ENCODE peak calls at places on chromosomes 13 and 19, in seven cellular contexts. One of them, this sample, is unnamed.

GRCh38 chr13:96082640-96083039 is 7.3 kb upstream of the HS6ST3 start:
- DNase-seq in WTC11: no peak
- DNase-seq in NCI-H1930: no peak
- DNase-seq in coronary artery: no peak
- DNase-seq in stimulated activated CD8-positive, alpha-beta memory T cell treated with anti-CD3 and anti-CD28 coated beads, Interleukin-7, amount 100 ng/mL, for 1 hour: no peak
- DNase-seq in dorsolateral prefrontal cortex: no peak
- DNase-seq in NCI-H82: no peak
- DNase-seq in this sample: no peak

GRCh38 chr19:6210721-6211600 is 68.8 kb downstream of the MLLT1 start:
- DNase-seq in dorsolateral prefrontal cortex: no peak
- DNase-seq in NCI-H82: no peak
- DNase-seq in WTC11: no peak
- DNase-seq in coronary artery: no peak
- DNase-seq in stimulated activated CD8-positive, alpha-beta memory T cell treated with anti-CD3 and anti-CD28 coated beads, Interleukin-7, amount 100 ng/mL, for 1 hour: no peak
- DNase-seq in NCI-H1930: no peak
- DNase-seq in this sample: no peak

GRCh38 chr13:106989866-106990265 is 421.9 kb upstream of the ARGLU1 start:
- DNase-seq in WTC11: no peak
- DNase-seq in NCI-H82: no peak
- DNase-seq in coronary artery: no peak
- DNase-seq in stimulated activated CD8-positive, alpha-beta memory T cell treated with anti-CD3 and anti-CD28 coated beads, Interleukin-7, amount 100 ng/mL, for 1 hour: no peak
- DNase-seq in NCI-H1930: no peak
- DNase-seq in dorsolateral prefrontal cortex: no peak
- DNase-seq in this sample: no peak

GRCh38 chr13:111925146-111925875 is 141.6 kb upstream of the SOX1 start:
- DNase-seq in stimulated activated CD8-positive, alpha-beta memory T cell treated with anti-CD3 and anti-CD28 coated beads, Interleukin-7, amount 100 ng/mL, for 1 hour: no peak
- DNase-seq in NCI-H82: no peak
- DNase-seq in NCI-H1930: no peak
- DNase-seq in WTC11: no peak
- DNase-seq in dorsolateral prefrontal cortex: no peak
- DNase-seq in coronary artery: peak; percentile 45
- DNase-seq in this sample: no peak

GRCh38 chr19:46515879-46516350 is 20.2 kb upstream of the PNMA8B start:
- DNase-seq in coronary artery: no peak
- DNase-seq in dorsolateral prefrontal cortex: no peak
- DNase-seq in WTC11: no peak
- DNase-seq in NCI-H1930: peak; percentile 42
- DNase-seq in stimulated activated CD8-positive, alpha-beta memory T cell treated with anti-CD3 and anti-CD28 coated beads, Interleukin-7, amount 100 ng/mL, for 1 hour: no peak
- DNase-seq in NCI-H82: peak; percentile 73
- DNase-seq in this sample: no peak

GRCh38 chr19:40735003-40735771 is 15.1 kb downstream of the ACTMAP start:
- DNase-seq in dorsolateral prefrontal cortex: no peak
- DNase-seq in stimulated activated CD8-positive, alpha-beta memory T cell treated with anti-CD3 and anti-CD28 coated beads, Interleukin-7, amount 100 ng/mL, for 1 hour: no peak
- DNase-seq in NCI-H82: no peak
- DNase-seq in NCI-H1930: no peak
- DNase-seq in coronary artery: no peak
- DNase-seq in WTC11: no peak
- DNase-seq in this sample: no peak

GRCh38 chr19:18675779-18676178 is 7.7 kb upstream of the CRTC1 start:
- DNase-seq in NCI-H82: peak; percentile 63
- DNase-seq in coronary artery: no peak
- DNase-seq in stimulated activated CD8-positive, alpha-beta memory T cell treated with anti-CD3 and anti-CD28 coated beads, Interleukin-7, amount 100 ng/mL, for 1 hour: no peak
- DNase-seq in WTC11: peak; percentile 65
- DNase-seq in dorsolateral prefrontal cortex: no peak
- DNase-seq in NCI-H1930: no peak
- DNase-seq in this sample: no peak

GRCh38 chr19:3683405-3683865 is 16.8 kb downstream of the PIP5K1C start:
- DNase-seq in dorsolateral prefrontal cortex: no peak
- DNase-seq in stimulated activated CD8-positive, alpha-beta memory T cell treated with anti-CD3 and anti-CD28 coated beads, Interleukin-7, amount 100 ng/mL, for 1 hour: no peak
- DNase-seq in WTC11: peak; percentile 67
- DNase-seq in NCI-H82: no peak
- DNase-seq in NCI-H1930: no peak
- DNase-seq in coronary artery: no peak
- DNase-seq in this sample: no peak

GRCh38 chr13:23588576-23589141 is 18.4 kb downstream of the TNFRSF19 start:
- DNase-seq in WTC11: no peak
- DNase-seq in dorsolateral prefrontal cortex: no peak
- DNase-seq in coronary artery: no peak
- DNase-seq in stimulated activated CD8-positive, alpha-beta memory T cell treated with anti-CD3 and anti-CD28 coated beads, Interleukin-7, amount 100 ng/mL, for 1 hour: no peak
- DNase-seq in NCI-H82: no peak
- DNase-seq in NCI-H1930: no peak
- DNase-seq in this sample: no peak

GRCh38 chr13:67844544-67844943 is 614.4 kb upstream of the PCDH9 start:
- DNase-seq in stimulated activated CD8-positive, alpha-beta memory T cell treated with anti-CD3 and anti-CD28 coated beads, Interleukin-7, amount 100 ng/mL, for 1 hour: no peak
- DNase-seq in NCI-H1930: no peak
- DNase-seq in WTC11: no peak
- DNase-seq in dorsolateral prefrontal cortex: no peak
- DNase-seq in coronary artery: no peak
- DNase-seq in NCI-H82: no peak
- DNase-seq in this sample: no peak

GRCh38 chr13:114065926-114066774 is 66.3 kb downstream of the RASA3 start:
- DNase-seq in WTC11: no peak
- DNase-seq in coronary artery: no peak
- DNase-seq in dorsolateral prefrontal cortex: no peak
- DNase-seq in NCI-H1930: no peak
- DNase-seq in NCI-H82: no peak
- DNase-seq in stimulated activated CD8-positive, alpha-beta memory T cell treated with anti-CD3 and anti-CD28 coated beads, Interleukin-7, amount 100 ng/mL, for 1 hour: no peak
- DNase-seq in this sample: no peak

GRCh38 chr13:24627864-24628418 is 52.3 kb upstream of the ATP12A start:
- DNase-seq in stimulated activated CD8-positive, alpha-beta memory T cell treated with anti-CD3 and anti-CD28 coated beads, Interleukin-7, amount 100 ng/mL, for 1 hour: no peak
- DNase-seq in WTC11: no peak
- DNase-seq in NCI-H1930: peak; percentile 10
- DNase-seq in NCI-H82: peak; percentile 7
- DNase-seq in coronary artery: no peak
- DNase-seq in dorsolateral prefrontal cortex: no peak
- DNase-seq in this sample: no peak

GRCh38 chr13:48555441-48555840 is 22.6 kb upstream of the RCBTB2 start:
- DNase-seq in stimulated activated CD8-positive, alpha-beta memory T cell treated with anti-CD3 and anti-CD28 coated beads, Interleukin-7, amount 100 ng/mL, for 1 hour: no peak
- DNase-seq in coronary artery: no peak
- DNase-seq in NCI-H82: no peak
- DNase-seq in WTC11: no peak
- DNase-seq in dorsolateral prefrontal cortex: no peak
- DNase-seq in NCI-H1930: no peak
- DNase-seq in this sample: no peak

GRCh38 chr13:113981201-113981605 is 7.3 kb upstream of the C13orf46 start:
- DNase-seq in stimulated activated CD8-positive, alpha-beta memory T cell treated with anti-CD3 and anti-CD28 coated beads, Interleukin-7, amount 100 ng/mL, for 1 hour: no peak
- DNase-seq in dorsolateral prefrontal cortex: no peak
- DNase-seq in NCI-H82: no peak
- DNase-seq in NCI-H1930: no peak
- DNase-seq in coronary artery: no peak
- DNase-seq in WTC11: no peak
- DNase-seq in this sample: no peak

GRCh38 chr13:24212674-24213073 is 52.2 kb downstream of the SPATA13 start:
- DNase-seq in NCI-H1930: no peak
- DNase-seq in coronary artery: no peak
- DNase-seq in NCI-H82: no peak
- DNase-seq in WTC11: no peak
- DNase-seq in stimulated activated CD8-positive, alpha-beta memory T cell treated with anti-CD3 and anti-CD28 coated beads, Interleukin-7, amount 100 ng/mL, for 1 hour: no peak
- DNase-seq in dorsolateral prefrontal cortex: no peak
- DNase-seq in this sample: no peak

GRCh38 chr19:32719611-32720059 is at the start of gene TDRD12:
- DNase-seq in coronary artery: no peak
- DNase-seq in NCI-H82: no peak
- DNase-seq in stimulated activated CD8-positive, alpha-beta memory T cell treated with anti-CD3 and anti-CD28 coated beads, Interleukin-7, amount 100 ng/mL, for 1 hour: no peak
- DNase-seq in dorsolateral prefrontal cortex: no peak
- DNase-seq in NCI-H1930: no peak
- DNase-seq in WTC11: peak; percentile 70
- DNase-seq in this sample: no peak

GRCh38 chr19:47124937-47125668 is 5.5 kb upstream of the SAE1 start:
- DNase-seq in coronary artery: no peak
- DNase-seq in WTC11: no peak
- DNase-seq in dorsolateral prefrontal cortex: no peak
- DNase-seq in NCI-H82: peak; percentile 94
- DNase-seq in NCI-H1930: peak; percentile 86
- DNase-seq in stimulated activated CD8-positive, alpha-beta memory T cell treated with anti-CD3 and anti-CD28 coated beads, Interleukin-7, amount 100 ng/mL, for 1 hour: no peak
- DNase-seq in this sample: no peak

GRCh38 chr19:17121736-17122293 is 46.2 kb downstream of the MYO9B start:
- DNase-seq in NCI-H1930: no peak
- DNase-seq in coronary artery: no peak
- DNase-seq in dorsolateral prefrontal cortex: no peak
- DNase-seq in NCI-H82: no peak
- DNase-seq in stimulated activated CD8-positive, alpha-beta memory T cell treated with anti-CD3 and anti-CD28 coated beads, Interleukin-7, amount 100 ng/mL, for 1 hour: no peak
- DNase-seq in WTC11: no peak
- DNase-seq in this sample: no peak

GRCh38 chr19:11453468-11454341 is 18.3 kb downstream of the PRKCSH start:
- DNase-seq in WTC11: peak; percentile 64
- DNase-seq in dorsolateral prefrontal cortex: no peak
- DNase-seq in stimulated activated CD8-positive, alpha-beta memory T cell treated with anti-CD3 and anti-CD28 coated beads, Interleukin-7, amount 100 ng/mL, for 1 hour: no peak
- DNase-seq in NCI-H82: peak; percentile 20
- DNase-seq in coronary artery: no peak
- DNase-seq in NCI-H1930: no peak
- DNase-seq in this sample: no peak

GRCh38 chr19:2618611-2619010 is 83.9 kb downstream of the GNG7 start:
- DNase-seq in NCI-H1930: no peak
- DNase-seq in stimulated activated CD8-positive, alpha-beta memory T cell treated with anti-CD3 and anti-CD28 coated beads, Interleukin-7, amount 100 ng/mL, for 1 hour: peak; percentile 39
- DNase-seq in dorsolateral prefrontal cortex: no peak
- DNase-seq in NCI-H82: no peak
- DNase-seq in coronary artery: no peak
- DNase-seq in WTC11: no peak
- DNase-seq in this sample: peak; percentile 32

GRCh38 chr13:76973920-76974617 is 17.8 kb upstream of the CLN5 start:
- DNase-seq in dorsolateral prefrontal cortex: no peak
- DNase-seq in coronary artery: no peak
- DNase-seq in NCI-H1930: no peak
- DNase-seq in NCI-H82: no peak
- DNase-seq in stimulated activated CD8-positive, alpha-beta memory T cell treated with anti-CD3 and anti-CD28 coated beads, Interleukin-7, amount 100 ng/mL, for 1 hour: no peak
- DNase-seq in WTC11: no peak
- DNase-seq in this sample: no peak

GRCh38 chr13:33757713-33758112 is 60.2 kb upstream of the RFC3 start:
- DNase-seq in coronary artery: no peak
- DNase-seq in WTC11: no peak
- DNase-seq in stimulated activated CD8-positive, alpha-beta memory T cell treated with anti-CD3 and anti-CD28 coated beads, Interleukin-7, amount 100 ng/mL, for 1 hour: no peak
- DNase-seq in dorsolateral prefrontal cortex: no peak
- DNase-seq in NCI-H82: no peak
- DNase-seq in NCI-H1930: no peak
- DNase-seq in this sample: no peak

GRCh38 chr13:114035583-114036501 is 62.0 kb upstream of the C13orf46 start:
- DNase-seq in WTC11: no peak
- DNase-seq in NCI-H1930: no peak
- DNase-seq in dorsolateral prefrontal cortex: peak; percentile 85
- DNase-seq in stimulated activated CD8-positive, alpha-beta memory T cell treated with anti-CD3 and anti-CD28 coated beads, Interleukin-7, amount 100 ng/mL, for 1 hour: no peak
- DNase-seq in NCI-H82: no peak
- DNase-seq in coronary artery: no peak
- DNase-seq in this sample: no peak

GRCh38 chr19:1401138-1401888 is at the start of gene GAMT:
- DNase-seq in dorsolateral prefrontal cortex: peak; percentile 60
- DNase-seq in coronary artery: no peak
- DNase-seq in NCI-H82: peak; percentile 70
- DNase-seq in WTC11: peak; percentile 51
- DNase-seq in stimulated activated CD8-positive, alpha-beta memory T cell treated with anti-CD3 and anti-CD28 coated beads, Interleukin-7, amount 100 ng/mL, for 1 hour: no peak
- DNase-seq in NCI-H1930: peak; percentile 44
- DNase-seq in this sample: peak; percentile 45

This sample was measured in activated T-helper 2 cell treated with anti-CD3 and anti-CD28 coated beads, Interferon-gamma antibody, Interleukin-2, Interleukin-4, amounts not matched to agents 10 μg/mL and 5 μg/mL and 100 μg/mL, durations not matched to agents 14 hours and 24 hours and 36 hours.